ENCODE peak calls at places on chromosomes 3 and 15, in four cellular contexts. F is activated CD4-positive, alpha-beta T cell treated with anti-CD3 and anti-CD28 coated beads for 24 hours; W is fibroblast of mammary gland; E is astrocyte of the spinal cord. O is an unnamed sample.

GRCh38 chr3:52437326-52438103 is 7.4 kb downstream of the SEMA3G start:
- DNase-seq in E (no peak), F (no peak), W (no peak), O (no peak)

GRCh38 chr3:71030748-71031147 is 552.8 kb downstream of the FOXP1 start:
- DNase-seq in W (no peak), F (no peak), E (no peak), O (no peak)

GRCh38 chr3:87076951-87077350 is 86.0 kb upstream of the VGLL3 start:
- DNase-seq in E (peak), W (peak), F (no peak), O (peak)

GRCh38 chr15:79878078-79878705 is 18.6 kb downstream of the MTHFS start:
- DNase-seq in E (no peak), W (no peak), F (no peak), O (no peak)

GRCh38 chr15:86915811-86916331 is 836.2 kb downstream of the AGBL1 start:
- DNase-seq in E (peak), F (no peak), W (peak), O (peak)

GRCh38 chr3:168096210-168096795 is 579 bp upstream of the GOLIM4 start:
- DNase-seq in W (peak), F (no peak), E (peak), O (peak)

GRCh38 chr3:50620846-50621245 is 3.9 kb downstream of the MAPKAPK3 start:
- DNase-seq in E (no peak), W (peak), F (no peak), O (peak)

GRCh38 chr15:42494998-42495360 is 455 bp upstream of the SNAP23 start:
- DNase-seq in F (no peak), E (no peak), W (peak), O (peak)

GRCh38 chr3:135970500-135971116 is 5.1 kb downstream of the PPP2R3A start:
- DNase-seq in F (no peak), E (no peak), W (peak), O (peak)